ENCODE peak calls at places on chromosomes 3 and 15, in nine cellular contexts. One of them, this sample, is unnamed.

GRCh38 chr3:71258526-71258925 is 325.0 kb downstream of the FOXP1 start:
- DNase-seq in T-helper 1 cell: no peak
- DNase-seq in fibroblast of pulmonary artery: peak; percentile 69
- DNase-seq in NT2/D1: no peak
- DNase-seq in ovary: no peak
- DNase-seq in germinal center: no peak
- DNase-seq in activated B cell treated with CpG ODN at 0.5 μM for 24 hours: no peak
- DNase-seq in AG09319: no peak
- DNase-seq in NCI-H345: no peak
- DNase-seq in this sample: no peak

GRCh38 chr15:51229907-51230328 is 108.5 kb downstream of the CYP19A1 start:
- DNase-seq in activated B cell treated with CpG ODN at 0.5 μM for 24 hours: no peak
- DNase-seq in NCI-H345: no peak
- DNase-seq in AG09319: peak; percentile 44
- DNase-seq in T-helper 1 cell: no peak
- DNase-seq in NT2/D1: no peak
- DNase-seq in fibroblast of pulmonary artery: peak; percentile 62
- DNase-seq in germinal center: peak; percentile 9
- DNase-seq in ovary: no peak
- DNase-seq in this sample: no peak

GRCh38 chr15:63331456-63331855 is 50.2 kb downstream of the CA12 start:
- DNase-seq in T-helper 1 cell: no peak
- DNase-seq in activated B cell treated with CpG ODN at 0.5 μM for 24 hours: no peak
- DNase-seq in fibroblast of pulmonary artery: no peak
- DNase-seq in germinal center: no peak
- DNase-seq in NCI-H345: no peak
- DNase-seq in NT2/D1: no peak
- DNase-seq in ovary: no peak
- DNase-seq in AG09319: no peak
- DNase-seq in this sample: no peak

GRCh38 chr3:137958635-137959034 is 51.3 kb upstream of the CLDN18 start:
- DNase-seq in activated B cell treated with CpG ODN at 0.5 μM for 24 hours: no peak
- DNase-seq in NCI-H345: no peak
- DNase-seq in AG09319: no peak
- DNase-seq in ovary: no peak
- DNase-seq in fibroblast of pulmonary artery: no peak
- DNase-seq in germinal center: no peak
- DNase-seq in NT2/D1: no peak
- DNase-seq in T-helper 1 cell: no peak
- DNase-seq in this sample: no peak

GRCh38 chr3:147945968-147946519 is 536.9 kb downstream of the ZIC1 start:
- DNase-seq in germinal center: no peak
- DNase-seq in NT2/D1: no peak
- DNase-seq in fibroblast of pulmonary artery: peak; percentile 91
- DNase-seq in ovary: no peak
- DNase-seq in T-helper 1 cell: no peak
- DNase-seq in activated B cell treated with CpG ODN at 0.5 μM for 24 hours: no peak
- DNase-seq in AG09319: peak; percentile 75
- DNase-seq in NCI-H345: no peak
- DNase-seq in this sample: no peak

GRCh38 chr3:48232232-48232631 is 8.7 kb upstream of the ZNF589 start:
- DNase-seq in NT2/D1: no peak
- DNase-seq in ovary: no peak
- DNase-seq in T-helper 1 cell: no peak
- DNase-seq in AG09319: no peak
- DNase-seq in NCI-H345: no peak
- DNase-seq in fibroblast of pulmonary artery: peak; percentile 25
- DNase-seq in germinal center: no peak
- DNase-seq in activated B cell treated with CpG ODN at 0.5 μM for 24 hours: no peak
- DNase-seq in this sample: no peak

GRCh38 chr15:93477188-93477587 is 388.2 kb upstream of the RGMA start:
- DNase-seq in T-helper 1 cell: no peak
- DNase-seq in AG09319: no peak
- DNase-seq in NCI-H345: peak; percentile 88
- DNase-seq in fibroblast of pulmonary artery: no peak
- DNase-seq in germinal center: no peak
- DNase-seq in activated B cell treated with CpG ODN at 0.5 μM for 24 hours: no peak
- DNase-seq in NT2/D1: peak; percentile 98
- DNase-seq in ovary: no peak
- DNase-seq in this sample: no peak

GRCh38 chr3:48599509-48600285 is 4.6 kb upstream of the COL7A1 start:
- DNase-seq in NCI-H345: no peak
- DNase-seq in ovary: no peak
- DNase-seq in T-helper 1 cell: no peak
- DNase-seq in NT2/D1: no peak
- DNase-seq in activated B cell treated with CpG ODN at 0.5 μM for 24 hours: no peak
- DNase-seq in fibroblast of pulmonary artery: no peak
- DNase-seq in AG09319: no peak
- DNase-seq in germinal center: no peak
- DNase-seq in this sample: peak; percentile 44

GRCh38 chr3:62622553-62623174 is 249.3 kb upstream of the FEZF2 start:
- DNase-seq in fibroblast of pulmonary artery: peak; percentile 81
- DNase-seq in AG09319: peak; percentile 28
- DNase-seq in T-helper 1 cell: no peak
- DNase-seq in ovary: no peak
- DNase-seq in activated B cell treated with CpG ODN at 0.5 μM for 24 hours: no peak
- DNase-seq in NT2/D1: peak; percentile 60
- DNase-seq in NCI-H345: peak; percentile 46
- DNase-seq in germinal center: peak; percentile 42
- DNase-seq in this sample: no peak

GRCh38 chr3:169122407-169122806 is 541.1 kb downstream of the MECOM start:
- DNase-seq in T-helper 1 cell: no peak
- DNase-seq in activated B cell treated with CpG ODN at 0.5 μM for 24 hours: no peak
- DNase-seq in fibroblast of pulmonary artery: no peak
- DNase-seq in NT2/D1: no peak
- DNase-seq in ovary: no peak
- DNase-seq in NCI-H345: no peak
- DNase-seq in AG09319: no peak
- DNase-seq in germinal center: no peak
- DNase-seq in this sample: no peak